ENCODE peak calls at places on chromosomes 16 and 17, in nine cellular contexts. Z is activated T-cell treated with anti-CD3 and anti-CD28 coated beads, Interleukin-2, amount 50 U/mL, for 4 hours; C is COR-L47; Y is HL-60; O is neural crest cell; L is stimulated activated naive B cell treated with anti-CD40 and anti-IgM and Interleukin-4, amounts not matched to agents 10 μg/mL and 1 μg/mL and 100 μg/mL, for 72 hours; A is esophagus squamous epithelium; K is stimulated activated CD4-positive, alpha-beta T cell treated with anti-CD3 and anti-CD28 coated beads, Interleukin-1b, Interleukin-23, amount 100 ng/mL, for 1 hour; Q is activated gamma-delta T cell treated with anti-CD3 and anti-CD28 coated beads, Interleukin-2, amount 50 U/mL, for 16 hours. F is an unnamed sample.

GRCh38 chr16:9099131-9099625 is 7.7 kb downstream of the HAPSTR1 start:
- DNase-seq in A (no peak), Y (no peak), C (no peak), L (peak), Z (no peak), Q (no peak), K (no peak), O (no peak), F (no peak)

GRCh38 chr17:48603959-48604769 is 622 bp downstream of the HOXB6 start:
- DNase-seq in Q (no peak), L (no peak), Y (no peak), K (no peak), A (no peak), Z (no peak), C (no peak), O (no peak), F (no peak)

GRCh38 chr17:41678907-41679739 is 9.6 kb upstream of the EIF1 start:
- DNase-seq in K (no peak), L (peak), Y (no peak), Z (peak), O (no peak), Q (peak), A (no peak), C (no peak), F (no peak)

GRCh38 chr17:74647871-74648672 is 24.5 kb upstream of the CD300E start:
- DNase-seq in O (no peak), K (no peak), A (no peak), C (no peak), Q (no peak), Z (no peak), L (no peak), Y (no peak), F (no peak)

GRCh38 chr17:44628234-44629188 is 27.8 kb upstream of the MEIOC start:
- DNase-seq in O (peak), L (peak), C (no peak), Q (no peak), Y (no peak), Z (no peak), A (no peak), K (no peak), F (no peak)

GRCh38 chr17:71237903-71238538 is 882.8 kb upstream of the SOX9 start:
- DNase-seq in O (no peak), Z (no peak), L (no peak), C (peak), A (no peak), Y (no peak), Q (no peak), K (no peak), F (peak)

GRCh38 chr17:21039839-21040575 is 2.8 kb downstream of the USP22 start:
- DNase-seq in L (no peak), A (no peak), O (no peak), Z (peak), C (peak), Q (no peak), K (no peak), Y (no peak), F (peak)

GRCh38 chr17:77107506-77108433 is 33.0 kb upstream of the SEC14L1 start:
- DNase-seq in Y (no peak), Z (peak), A (no peak), Q (peak), C (no peak), K (peak), O (no peak), L (peak), F (no peak)

GRCh38 chr17:42120161-42121065 is 754 bp downstream of the KAT2A start:
- DNase-seq in K (no peak), Q (no peak), C (no peak), L (no peak), Z (no peak), A (no peak), Y (no peak), O (peak), F (no peak)

GRCh38 chr16:75289189-75289588 is 37.8 kb upstream of the BCAR1 start:
- DNase-seq in Q (no peak), O (no peak), A (no peak), L (no peak), K (no peak), Y (peak), Z (no peak), C (no peak), F (no peak)

GRCh38 chr16:53980675-53981074 is 276.7 kb downstream of the FTO start:
- DNase-seq in Y (no peak), C (no peak), Z (no peak), K (no peak), L (no peak), A (no peak), Q (no peak), O (no peak), F (no peak)

GRCh38 chr16:66660422-66661209 is 35.9 kb downstream of the CMTM4 start:
- DNase-seq in O (peak), K (no peak), Y (no peak), Q (no peak), Z (no peak), C (peak), A (no peak), L (no peak), F (no peak)

GRCh38 chr17:230371-230770 is 48.9 kb upstream of the DOC2B start:
- DNase-seq in C (no peak), Q (no peak), A (no peak), O (no peak), Z (no peak), Y (no peak), L (no peak), K (no peak), F (no peak)

GRCh38 chr17:26766743-26767142 is 527.2 kb upstream of the WSB1 start:
- DNase-seq in K (no peak), Z (no peak), A (no peak), L (no peak), O (no peak), Q (no peak), Y (no peak), C (no peak), F (no peak)

GRCh38 chr17:2391597-2392251 is 9.1 kb downstream of the MNT start:
- DNase-seq in A (no peak), Z (no peak), K (no peak), Q (no peak), L (no peak), Y (no peak), C (no peak), O (no peak), F (no peak)

GRCh38 chr17:6241996-6242395 is 171.8 kb downstream of the WSCD1 start:
- DNase-seq in Z (no peak), K (no peak), L (no peak), Q (no peak), A (no peak), C (no peak), O (no peak), Y (no peak), F (no peak)

F was measured in NCI-H345.